ENCODE peak calls at places on chromosomes 13 and 19, in seven cellular contexts. One of them, this sample, is unnamed.

GRCh38 chr19:36420961-36421748 is 2.7 kb upstream of the ZFP82 start:
- DNase-seq in DMS53: peak
- DNase-seq in type B pancreatic cell: no peak
- DNase-seq in NCI-H146: no peak
- DNase-seq in NCI-H2029: no peak
- DNase-seq in left colon: no peak
- DNase-seq in fibroblast of mammary gland: peak
- DNase-seq in this sample: peak

GRCh38 chr13:90640976-90641375 is 706.5 kb upstream of the MIR17HG start:
- DNase-seq in DMS53: no peak
- DNase-seq in type B pancreatic cell: no peak
- DNase-seq in NCI-H146: no peak
- DNase-seq in NCI-H2029: no peak
- DNase-seq in left colon: no peak
- DNase-seq in fibroblast of mammary gland: peak
- DNase-seq in this sample: peak

GRCh38 chr19:56725829-56726424 is 54.4 kb upstream of the ZNF835 start:
- DNase-seq in DMS53: peak
- DNase-seq in type B pancreatic cell: no peak
- DNase-seq in NCI-H146: no peak
- DNase-seq in NCI-H2029: no peak
- DNase-seq in left colon: no peak
- DNase-seq in fibroblast of mammary gland: no peak
- DNase-seq in this sample: no peak

GRCh38 chr19:741506-742131 is 9.3 kb upstream of the MISP start:
- DNase-seq in DMS53: peak
- DNase-seq in type B pancreatic cell: no peak
- DNase-seq in NCI-H146: no peak
- DNase-seq in NCI-H2029: no peak
- DNase-seq in left colon: no peak
- DNase-seq in fibroblast of mammary gland: no peak
- DNase-seq in this sample: no peak

GRCh38 chr19:32373614-32374295 is 28.3 kb downstream of the ZNF507 start:
- DNase-seq in DMS53: peak
- DNase-seq in type B pancreatic cell: no peak
- DNase-seq in NCI-H146: peak
- DNase-seq in NCI-H2029: peak
- DNase-seq in left colon: peak
- DNase-seq in fibroblast of mammary gland: peak
- DNase-seq in this sample: peak

GRCh38 chr19:10139952-10140351 is 20.3 kb upstream of the EIF3G start:
- DNase-seq in DMS53: no peak
- DNase-seq in type B pancreatic cell: no peak
- DNase-seq in NCI-H146: no peak
- DNase-seq in NCI-H2029: no peak
- DNase-seq in left colon: no peak
- DNase-seq in fibroblast of mammary gland: no peak
- DNase-seq in this sample: no peak

GRCh38 chr19:13023666-13024065 is 28.4 kb downstream of the NFIX start:
- DNase-seq in DMS53: peak
- DNase-seq in type B pancreatic cell: no peak
- DNase-seq in NCI-H146: no peak
- DNase-seq in NCI-H2029: no peak
- DNase-seq in left colon: no peak
- DNase-seq in fibroblast of mammary gland: no peak
- DNase-seq in this sample: no peak

GRCh38 chr19:24099829-24100228 is 12.8 kb downstream of the ZNF254 start:
- DNase-seq in DMS53: no peak
- DNase-seq in type B pancreatic cell: no peak
- DNase-seq in NCI-H146: no peak
- DNase-seq in NCI-H2029: no peak
- DNase-seq in left colon: no peak
- DNase-seq in fibroblast of mammary gland: no peak
- DNase-seq in this sample: no peak

GRCh38 chr13:50228527-50228926 is 213.3 kb downstream of the KCNRG start:
- DNase-seq in DMS53: no peak
- DNase-seq in type B pancreatic cell: no peak
- DNase-seq in NCI-H146: peak
- DNase-seq in NCI-H2029: no peak
- DNase-seq in left colon: no peak
- DNase-seq in fibroblast of mammary gland: no peak
- DNase-seq in this sample: no peak

GRCh38 chr13:76223999-76224398 is 587.9 kb downstream of the LMO7 start:
- DNase-seq in DMS53: no peak
- DNase-seq in type B pancreatic cell: no peak
- DNase-seq in NCI-H146: no peak
- DNase-seq in NCI-H2029: no peak
- DNase-seq in left colon: no peak
- DNase-seq in fibroblast of mammary gland: peak
- DNase-seq in this sample: no peak

GRCh38 chr19:10091892-10092641 is 6.0 kb downstream of the SHFL start:
- DNase-seq in DMS53: no peak
- DNase-seq in type B pancreatic cell: no peak
- DNase-seq in NCI-H146: no peak
- DNase-seq in NCI-H2029: no peak
- DNase-seq in left colon: no peak
- DNase-seq in fibroblast of mammary gland: no peak
- DNase-seq in this sample: no peak

GRCh38 chr13:75635101-75635620 is 969 bp upstream of the LMO7 start:
- DNase-seq in DMS53: peak
- DNase-seq in type B pancreatic cell: no peak
- DNase-seq in NCI-H146: no peak
- DNase-seq in NCI-H2029: no peak
- DNase-seq in left colon: no peak
- DNase-seq in fibroblast of mammary gland: peak
- DNase-seq in this sample: no peak

GRCh38 chr19:3061214-3062161 is 807 bp downstream of the TLE5 start:
- DNase-seq in DMS53: peak
- DNase-seq in type B pancreatic cell: no peak
- DNase-seq in NCI-H146: peak
- DNase-seq in NCI-H2029: no peak
- DNase-seq in left colon: peak
- DNase-seq in fibroblast of mammary gland: no peak
- DNase-seq in this sample: no peak

GRCh38 chr19:45293682-45294081 is 29.0 kb downstream of the CKM start:
- DNase-seq in DMS53: no peak
- DNase-seq in type B pancreatic cell: no peak
- DNase-seq in NCI-H146: no peak
- DNase-seq in NCI-H2029: no peak
- DNase-seq in left colon: no peak
- DNase-seq in fibroblast of mammary gland: no peak
- DNase-seq in this sample: peak

GRCh38 chr19:17329768-17330545 is 4.7 kb downstream of the ANO8 start:
- DNase-seq in DMS53: peak
- DNase-seq in type B pancreatic cell: no peak
- DNase-seq in NCI-H146: no peak
- DNase-seq in NCI-H2029: no peak
- DNase-seq in left colon: no peak
- DNase-seq in fibroblast of mammary gland: no peak
- DNase-seq in this sample: no peak

GRCh38 chr19:43779820-43780219 is 953 bp downstream of the KCNN4 start:
- DNase-seq in DMS53: no peak
- DNase-seq in type B pancreatic cell: no peak
- DNase-seq in NCI-H146: peak
- DNase-seq in NCI-H2029: no peak
- DNase-seq in left colon: peak
- DNase-seq in fibroblast of mammary gland: no peak
- DNase-seq in this sample: no peak

GRCh38 chr19:16070366-16070990 is 5.8 kb upstream of the TPM4 start:
- DNase-seq in DMS53: peak
- DNase-seq in type B pancreatic cell: no peak
- DNase-seq in NCI-H146: no peak
- DNase-seq in NCI-H2029: no peak
- DNase-seq in left colon: peak
- DNase-seq in fibroblast of mammary gland: no peak
- DNase-seq in this sample: peak

GRCh38 chr13:42996584-42996983 is 4.5 kb upstream of the EPSTI1 start:
- DNase-seq in DMS53: peak
- DNase-seq in type B pancreatic cell: no peak
- DNase-seq in NCI-H146: no peak
- DNase-seq in NCI-H2029: no peak
- DNase-seq in left colon: no peak
- DNase-seq in fibroblast of mammary gland: peak
- DNase-seq in this sample: peak

GRCh38 chr13:113367771-113368170 is 3.8 kb upstream of the GRTP1 start:
- DNase-seq in DMS53: no peak
- DNase-seq in type B pancreatic cell: no peak
- DNase-seq in NCI-H146: no peak
- DNase-seq in NCI-H2029: no peak
- DNase-seq in left colon: no peak
- DNase-seq in fibroblast of mammary gland: no peak
- DNase-seq in this sample: no peak

GRCh38 chr19:12847159-12848139 is 9.1 kb downstream of the MAST1 start:
- DNase-seq in DMS53: peak
- DNase-seq in type B pancreatic cell: peak
- DNase-seq in NCI-H146: peak
- DNase-seq in NCI-H2029: peak
- DNase-seq in left colon: peak
- DNase-seq in fibroblast of mammary gland: peak
- DNase-seq in this sample: peak

GRCh38 chr19:46913852-46914430 is 53.1 kb downstream of the ARHGAP35 start:
- DNase-seq in DMS53: peak
- DNase-seq in type B pancreatic cell: no peak
- DNase-seq in NCI-H146: no peak
- DNase-seq in NCI-H2029: no peak
- DNase-seq in left colon: no peak
- DNase-seq in fibroblast of mammary gland: peak
- DNase-seq in this sample: no peak

GRCh38 chr19:12665281-12665573 is 1.3 kb downstream of the MAN2B1 start:
- DNase-seq in DMS53: no peak
- DNase-seq in type B pancreatic cell: no peak
- DNase-seq in NCI-H146: no peak
- DNase-seq in NCI-H2029: no peak
- DNase-seq in left colon: peak
- DNase-seq in fibroblast of mammary gland: no peak
- DNase-seq in this sample: no peak

GRCh38 chr19:45340899-45341453 is 426 bp downstream of the KLC3 start:
- DNase-seq in DMS53: peak
- DNase-seq in type B pancreatic cell: no peak
- DNase-seq in NCI-H146: peak
- DNase-seq in NCI-H2029: no peak
- DNase-seq in left colon: no peak
- DNase-seq in fibroblast of mammary gland: peak
- DNase-seq in this sample: peak

GRCh38 chr13:99303863-99304521 is 3.2 kb downstream of the GPR183 start:
- DNase-seq in DMS53: no peak
- DNase-seq in type B pancreatic cell: no peak
- DNase-seq in NCI-H146: no peak
- DNase-seq in NCI-H2029: no peak
- DNase-seq in left colon: peak
- DNase-seq in fibroblast of mammary gland: no peak
- DNase-seq in this sample: no peak

GRCh38 chr13:77184455-77184854 is 142.4 kb downstream of the MYCBP2 start:
- DNase-seq in DMS53: no peak
- DNase-seq in type B pancreatic cell: no peak
- DNase-seq in NCI-H146: no peak
- DNase-seq in NCI-H2029: no peak
- DNase-seq in left colon: no peak
- DNase-seq in fibroblast of mammary gland: no peak
- DNase-seq in this sample: peak